ENCODE peak calls at places on chromosomes 12 and 14, in eight cellular contexts. One of them, this sample, is unnamed.

GRCh38 chr14:55389330-55389729 is 22.3 kb downstream of the ATG14 start:
- DNase-seq in HCT116: no peak
- DNase-seq in AG09319: peak
- DNase-seq in suprapubic skin: no peak
- DNase-seq in Calu3: no peak
- DNase-seq in B cell: no peak
- DNase-seq in HFF-Myc: peak
- DNase-seq in astrocyte of the cerebellum: peak
- DNase-seq in this sample: no peak

GRCh38 chr12:40693503-40693863 is 1.2 kb downstream of the CNTN1 start:
- DNase-seq in HCT116: peak
- DNase-seq in AG09319: no peak
- DNase-seq in suprapubic skin: peak
- DNase-seq in Calu3: no peak
- DNase-seq in B cell: no peak
- DNase-seq in HFF-Myc: no peak
- DNase-seq in astrocyte of the cerebellum: no peak
- DNase-seq in this sample: no peak

GRCh38 chr14:55482936-55483605 is 42.7 kb upstream of the TBPL2 start:
- DNase-seq in HCT116: no peak
- DNase-seq in AG09319: no peak
- DNase-seq in suprapubic skin: no peak
- DNase-seq in Calu3: no peak
- DNase-seq in B cell: no peak
- DNase-seq in HFF-Myc: no peak
- DNase-seq in astrocyte of the cerebellum: no peak
- DNase-seq in this sample: no peak

GRCh38 chr12:3872800-3873636 is at the start of gene PARP11:
- DNase-seq in HCT116: peak
- DNase-seq in AG09319: peak
- DNase-seq in suprapubic skin: peak
- DNase-seq in Calu3: peak
- DNase-seq in B cell: peak
- DNase-seq in HFF-Myc: peak
- DNase-seq in astrocyte of the cerebellum: peak
- DNase-seq in this sample: peak

GRCh38 chr12:23831739-23832138 is 117.7 kb downstream of the SOX5 start:
- DNase-seq in HCT116: no peak
- DNase-seq in AG09319: no peak
- DNase-seq in suprapubic skin: no peak
- DNase-seq in Calu3: no peak
- DNase-seq in B cell: no peak
- DNase-seq in HFF-Myc: no peak
- DNase-seq in astrocyte of the cerebellum: no peak
- DNase-seq in this sample: no peak

GRCh38 chr12:57465747-57466505 is 6.3 kb downstream of the GLI1 start:
- DNase-seq in HCT116: no peak
- DNase-seq in AG09319: no peak
- DNase-seq in suprapubic skin: no peak
- DNase-seq in Calu3: no peak
- DNase-seq in B cell: no peak
- DNase-seq in HFF-Myc: no peak
- DNase-seq in astrocyte of the cerebellum: no peak
- DNase-seq in this sample: no peak

GRCh38 chr12:57810450-57810849 is 8.1 kb downstream of the AVIL start:
- DNase-seq in HCT116: peak
- DNase-seq in AG09319: no peak
- DNase-seq in suprapubic skin: no peak
- DNase-seq in Calu3: peak
- DNase-seq in B cell: no peak
- DNase-seq in HFF-Myc: no peak
- DNase-seq in astrocyte of the cerebellum: peak
- DNase-seq in this sample: no peak

GRCh38 chr12:66398931-66399625 is 96.8 kb downstream of the HELB start:
- DNase-seq in HCT116: no peak
- DNase-seq in AG09319: no peak
- DNase-seq in suprapubic skin: no peak
- DNase-seq in Calu3: no peak
- DNase-seq in B cell: no peak
- DNase-seq in HFF-Myc: no peak
- DNase-seq in astrocyte of the cerebellum: no peak
- DNase-seq in this sample: no peak

GRCh38 chr12:18323159-18323558 is 61.8 kb downstream of the PIK3C2G start:
- DNase-seq in HCT116: no peak
- DNase-seq in AG09319: peak
- DNase-seq in suprapubic skin: no peak
- DNase-seq in Calu3: no peak
- DNase-seq in B cell: no peak
- DNase-seq in HFF-Myc: peak
- DNase-seq in astrocyte of the cerebellum: peak
- DNase-seq in this sample: no peak

GRCh38 chr14:61190341-61190740 is 90.8 kb downstream of the TMEM30B start:
- DNase-seq in HCT116: no peak
- DNase-seq in AG09319: no peak
- DNase-seq in suprapubic skin: no peak
- DNase-seq in Calu3: no peak
- DNase-seq in B cell: no peak
- DNase-seq in HFF-Myc: no peak
- DNase-seq in astrocyte of the cerebellum: no peak
- DNase-seq in this sample: no peak

GRCh38 chr12:95858451-95859343 is at the start of gene SNRPF:
- DNase-seq in HCT116: peak
- DNase-seq in AG09319: peak
- DNase-seq in suprapubic skin: peak
- DNase-seq in Calu3: peak
- DNase-seq in B cell: peak
- DNase-seq in HFF-Myc: peak
- DNase-seq in astrocyte of the cerebellum: peak
- DNase-seq in this sample: peak
- TF ChIP-seq CTCF in HCT116: peak
- TF ChIP-seq CTCF in AG09319: peak
- TF ChIP-seq CTCF in suprapubic skin: peak
- TF ChIP-seq CTCF in Calu3: no peak
- TF ChIP-seq CTCF in B cell: peak
- TF ChIP-seq CTCF in HFF-Myc: no peak
- TF ChIP-seq CTCF in astrocyte of the cerebellum: peak
- TF ChIP-seq CTCF in this sample: no peak

DNA sequence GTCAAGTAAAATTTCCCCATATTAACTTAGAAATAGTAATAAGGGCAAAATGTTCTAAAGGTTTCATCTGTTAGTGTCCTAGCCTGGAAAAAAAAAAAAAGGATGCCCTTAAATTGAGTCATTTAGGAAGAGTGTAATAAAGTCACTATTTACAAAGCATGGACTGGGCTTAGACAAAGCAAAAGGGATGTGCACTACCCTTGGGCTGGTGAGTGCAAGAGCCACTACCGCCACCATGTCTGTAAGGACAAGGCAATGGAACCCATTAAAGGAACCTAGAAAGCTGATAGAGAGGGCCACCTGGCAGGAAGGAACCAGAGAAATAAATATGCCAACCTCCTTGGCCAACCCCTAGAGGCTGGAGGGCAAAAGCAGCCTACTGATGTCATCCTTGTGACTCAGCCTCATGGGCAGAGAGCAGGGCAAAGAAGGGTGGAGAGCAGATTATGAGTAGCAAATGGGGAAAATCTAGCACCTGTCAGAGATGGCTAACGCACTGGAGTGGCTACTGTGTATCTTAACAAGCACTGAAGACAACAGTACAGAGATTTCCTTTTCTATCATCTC is 59.5 kb upstream of the FUT8 start:
- DNase-seq in HCT116: peak
- DNase-seq in AG09319: no peak
- DNase-seq in suprapubic skin: no peak
- DNase-seq in Calu3: peak
- DNase-seq in B cell: peak
- DNase-seq in HFF-Myc: no peak
- DNase-seq in astrocyte of the cerebellum: no peak
- DNase-seq in this sample: no peak
- TF ChIP-seq CTCF in HCT116: peak
- TF ChIP-seq CTCF in AG09319: no peak
- TF ChIP-seq CTCF in suprapubic skin: no peak
- TF ChIP-seq CTCF in Calu3: no peak
- TF ChIP-seq CTCF in B cell: no peak
- TF ChIP-seq CTCF in HFF-Myc: no peak
- TF ChIP-seq CTCF in astrocyte of the cerebellum: no peak
- TF ChIP-seq CTCF in this sample: no peak

DNA sequence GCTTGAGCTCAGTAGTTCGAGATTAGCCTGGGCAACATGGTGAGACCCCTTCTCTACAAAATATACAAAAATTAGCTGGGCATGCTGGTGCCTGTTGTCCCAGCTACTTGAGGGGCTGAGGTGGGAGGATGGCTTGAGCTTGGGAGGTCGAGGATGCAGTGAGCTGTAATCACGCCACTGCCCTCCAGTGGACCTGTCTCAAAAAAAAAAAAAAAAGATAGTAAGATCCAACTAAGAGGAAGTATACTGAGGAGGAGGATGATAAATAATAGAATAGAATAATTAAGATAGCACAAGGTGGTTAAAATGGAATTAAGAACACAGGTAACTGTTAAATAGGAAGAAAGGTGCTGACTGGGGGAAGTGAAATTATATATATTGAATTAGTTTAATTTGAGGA is 37.0 kb upstream of the BAZ1A start:
- DNase-seq in HCT116: no peak
- DNase-seq in AG09319: no peak
- DNase-seq in suprapubic skin: no peak
- DNase-seq in Calu3: no peak
- DNase-seq in B cell: no peak
- DNase-seq in HFF-Myc: no peak
- DNase-seq in astrocyte of the cerebellum: no peak
- DNase-seq in this sample: no peak
- TF ChIP-seq CTCF in HCT116: peak
- TF ChIP-seq CTCF in AG09319: no peak
- TF ChIP-seq CTCF in suprapubic skin: no peak
- TF ChIP-seq CTCF in Calu3: no peak
- TF ChIP-seq CTCF in B cell: no peak
- TF ChIP-seq CTCF in HFF-Myc: peak
- TF ChIP-seq CTCF in astrocyte of the cerebellum: no peak
- TF ChIP-seq CTCF in this sample: no peak

DNA sequence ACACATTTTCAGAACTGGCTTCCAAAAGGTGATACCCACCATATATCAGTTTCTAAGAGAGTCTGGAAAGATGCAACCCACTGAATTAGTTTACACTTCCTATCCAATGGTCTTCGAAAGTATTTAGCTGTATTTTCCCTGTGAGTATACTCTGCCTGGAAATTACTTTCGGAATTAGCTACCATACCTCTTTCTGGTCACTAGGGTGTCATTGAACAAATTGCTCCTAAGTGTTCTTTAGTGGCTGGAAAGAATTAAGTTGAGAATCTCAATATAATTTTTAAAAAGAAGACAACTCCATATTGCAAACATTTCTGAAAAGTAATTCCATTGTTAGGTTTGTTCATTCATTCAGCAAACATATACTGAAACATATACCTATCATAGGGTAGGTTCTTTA is 283.1 kb upstream of the SSTR1 start:
- DNase-seq in HCT116: no peak
- DNase-seq in AG09319: no peak
- DNase-seq in suprapubic skin: no peak
- DNase-seq in Calu3: no peak
- DNase-seq in B cell: no peak
- DNase-seq in HFF-Myc: no peak
- DNase-seq in astrocyte of the cerebellum: no peak
- DNase-seq in this sample: no peak
- TF ChIP-seq CTCF in HCT116: peak
- TF ChIP-seq CTCF in AG09319: no peak
- TF ChIP-seq CTCF in suprapubic skin: no peak
- TF ChIP-seq CTCF in Calu3: no peak
- TF ChIP-seq CTCF in B cell: no peak
- TF ChIP-seq CTCF in HFF-Myc: no peak
- TF ChIP-seq CTCF in astrocyte of the cerebellum: no peak
- TF ChIP-seq CTCF in this sample: no peak

DNA sequence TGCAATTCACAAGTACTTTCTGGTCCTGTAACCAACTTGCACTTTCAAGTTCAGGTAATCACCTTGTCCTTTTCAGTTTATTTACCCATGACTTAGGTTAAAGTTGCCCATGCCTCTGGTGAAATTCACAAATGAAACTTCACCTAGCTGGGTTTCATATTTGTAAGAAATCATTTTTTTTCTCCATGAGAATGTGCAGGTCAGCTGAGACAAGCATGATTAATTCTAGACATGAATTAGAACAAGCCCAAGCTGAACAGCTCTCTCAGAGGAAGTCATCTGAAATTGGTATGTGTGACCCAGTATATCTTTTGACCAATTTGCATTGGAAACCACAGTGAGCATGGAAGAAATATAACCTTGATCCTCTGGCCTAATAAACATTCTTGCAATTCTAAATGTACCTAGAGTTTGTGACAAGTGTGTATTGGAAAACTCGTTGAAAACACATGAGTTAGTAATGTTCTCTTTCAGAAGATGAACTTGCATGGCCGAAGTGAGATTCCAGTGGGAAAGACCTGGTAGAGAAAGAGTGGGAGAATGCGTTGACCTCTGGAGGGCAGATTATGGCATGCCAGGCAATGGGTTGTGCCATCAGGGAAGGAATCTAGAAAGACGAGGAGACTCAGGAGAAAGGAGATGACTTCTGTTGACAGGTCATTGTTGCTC is 486.5 kb downstream of the ZFP36L1 start:
- DNase-seq in HCT116: no peak
- DNase-seq in AG09319: no peak
- DNase-seq in suprapubic skin: no peak
- DNase-seq in Calu3: no peak
- DNase-seq in B cell: no peak
- DNase-seq in HFF-Myc: no peak
- DNase-seq in astrocyte of the cerebellum: no peak
- DNase-seq in this sample: no peak
- TF ChIP-seq CTCF in HCT116: no peak
- TF ChIP-seq CTCF in AG09319: no peak
- TF ChIP-seq CTCF in suprapubic skin: no peak
- TF ChIP-seq CTCF in Calu3: no peak
- TF ChIP-seq CTCF in B cell: no peak
- TF ChIP-seq CTCF in HFF-Myc: no peak
- TF ChIP-seq CTCF in astrocyte of the cerebellum: no peak
- TF ChIP-seq CTCF in this sample: no peak

GRCh38 chr14:98704441-98704840 is 567.6 kb downstream of the BCL11B start:
- DNase-seq in HCT116: no peak
- DNase-seq in AG09319: no peak
- DNase-seq in suprapubic skin: no peak
- DNase-seq in Calu3: no peak
- DNase-seq in B cell: no peak
- DNase-seq in HFF-Myc: no peak
- DNase-seq in astrocyte of the cerebellum: no peak
- DNase-seq in this sample: no peak

GRCh38 chr14:98700748-98701147 is 571.2 kb downstream of the BCL11B start:
- DNase-seq in HCT116: no peak
- DNase-seq in AG09319: no peak
- DNase-seq in suprapubic skin: no peak
- DNase-seq in Calu3: no peak
- DNase-seq in B cell: no peak
- DNase-seq in HFF-Myc: no peak
- DNase-seq in astrocyte of the cerebellum: no peak
- DNase-seq in this sample: no peak

GRCh38 chr14:98705826-98706225 is 566.2 kb downstream of the BCL11B start:
- DNase-seq in HCT116: no peak
- DNase-seq in AG09319: no peak
- DNase-seq in suprapubic skin: no peak
- DNase-seq in Calu3: no peak
- DNase-seq in B cell: no peak
- DNase-seq in HFF-Myc: no peak
- DNase-seq in astrocyte of the cerebellum: no peak
- DNase-seq in this sample: no peak

GRCh38 chr14:98698341-98698740 is 573.7 kb downstream of the BCL11B start:
- DNase-seq in HCT116: no peak
- DNase-seq in AG09319: no peak
- DNase-seq in suprapubic skin: no peak
- DNase-seq in Calu3: no peak
- DNase-seq in B cell: no peak
- DNase-seq in HFF-Myc: no peak
- DNase-seq in astrocyte of the cerebellum: no peak
- DNase-seq in this sample: no peak

GRCh38 chr14:98701377-98701776 is 570.6 kb downstream of the BCL11B start:
- DNase-seq in HCT116: no peak
- DNase-seq in AG09319: no peak
- DNase-seq in suprapubic skin: no peak
- DNase-seq in Calu3: no peak
- DNase-seq in B cell: no peak
- DNase-seq in HFF-Myc: no peak
- DNase-seq in astrocyte of the cerebellum: no peak
- DNase-seq in this sample: no peak
- TF ChIP-seq CTCF in HCT116: no peak
- TF ChIP-seq CTCF in AG09319: no peak
- TF ChIP-seq CTCF in suprapubic skin: no peak
- TF ChIP-seq CTCF in Calu3: no peak
- TF ChIP-seq CTCF in B cell: no peak
- TF ChIP-seq CTCF in HFF-Myc: no peak
- TF ChIP-seq CTCF in astrocyte of the cerebellum: no peak
- TF ChIP-seq CTCF in this sample: no peak

This sample was measured in omental fat pad.